ENCODE peak calls at places on chromosomes 16 and 17, in five cellular contexts. J, Q, G, T and K are unnamed samples.

GRCh38 chr16:27245276-27246231 is 23.0 kb downstream of the NSMCE1 start:
- DNase-seq in Q (no peak), G (no peak), T (peak; percentile 98), J (no peak), K (no peak)

GRCh38 chr16:88454315-88455057 is 1.4 kb downstream of the ZFPM1 start:
- DNase-seq in Q (peak; percentile 44), G (peak; percentile 29), T (peak; percentile 21), J (no peak), K (peak; percentile 65)

GRCh38 chr17:42817866-42818265 is 6.2 kb downstream of the BECN1 start:
- DNase-seq in J (no peak), T (peak; percentile 76), G (no peak), Q (no peak), K (no peak)

GRCh38 chr17:7548585-7549400 is at the start of gene TNFSF12:
- DNase-seq in T (no peak), G (no peak), Q (peak; percentile 58), J (no peak), K (peak; percentile 27)

GRCh38 chr17:81120695-81121621 is 44.3 kb upstream of the PVALEF start:
- DNase-seq in J (no peak), Q (no peak), T (no peak), G (no peak), K (no peak)

GRCh38 chr16:15510992-15511391 is 76.6 kb downstream of the BMERB1 start:
- DNase-seq in Q (no peak), G (no peak), J (no peak), T (no peak), K (no peak)

GRCh38 chr17:28365487-28365886 is 488 bp upstream of the SEBOX start:
- DNase-seq in Q (no peak), G (no peak), T (no peak), J (no peak), K (no peak)

GRCh38 chr17:964881-965280 is 14.7 kb downstream of the NXN start:
- DNase-seq in Q (peak; percentile 59), J (no peak), G (no peak), T (peak; percentile 21), K (peak; percentile 64)

GRCh38 chr17:80720624-80721577 is 176.3 kb downstream of the RPTOR start:
- DNase-seq in G (no peak), J (no peak), T (peak; percentile 92), Q (no peak), K (peak; percentile 90)

GRCh38 chr17:9115446-9116265 is 94.3 kb downstream of the NTN1 start:
- DNase-seq in J (no peak), Q (peak; percentile 33), G (no peak), T (peak; percentile 56), K (peak; percentile 3)

GRCh38 chr17:1179635-1180433 is at the start of gene ABR:
- DNase-seq in G (peak; percentile 55), Q (peak; percentile 79), J (no peak), T (peak; percentile 32), K (peak; percentile 49)

GRCh38 chr17:33166472-33166871 is 126.6 kb downstream of the ASIC2 start:
- DNase-seq in G (no peak), Q (no peak), T (no peak), J (no peak), K (no peak)

GRCh38 chr17:28371245-28372202 is at the start of gene SARM1:
- DNase-seq in T (peak; percentile 81), G (peak; percentile 73), Q (peak; percentile 95), J (peak; percentile 94), K (peak; percentile 98)

GRCh38 chr16:2821483-2822157 is 4.6 kb downstream of the PRSS21 start:
- DNase-seq in J (no peak), G (no peak), T (no peak), Q (no peak), K (no peak)

GRCh38 chr16:70770291-70770967 is 30.5 kb downstream of the VAC14 start:
- DNase-seq in Q (peak; percentile 16), G (no peak), J (no peak), T (no peak), K (no peak)

GRCh38 chr17:77254961-77255741 is 114.4 kb downstream of the SEC14L1 start:
- DNase-seq in Q (no peak), G (no peak), T (peak; percentile 86), J (no peak), K (peak; percentile 87)

GRCh38 chr17:45314761-45315549 is 1.9 kb downstream of the MAP3K14 start:
- DNase-seq in T (no peak), G (peak; percentile 54), Q (no peak), J (no peak), K (no peak)

GRCh38 chr16:85709766-85710423 is 21.1 kb upstream of the GINS2 start:
- DNase-seq in T (no peak), J (no peak), Q (no peak), G (no peak), K (peak; percentile 92)

GRCh38 chr17:3043737-3044365 is 19.6 kb downstream of the OR1D5 start:
- DNase-seq in G (no peak), Q (no peak), T (no peak), J (no peak), K (peak; percentile 46)

GRCh38 chr16:85146922-85147651 is 34.8 kb upstream of the CIBAR2 start:
- DNase-seq in G (no peak), Q (no peak), T (no peak), J (no peak), K (no peak)

GRCh38 chr17:13395346-13395745 is 206.4 kb downstream of the HS3ST3A1 start:
- DNase-seq in J (no peak), T (peak; percentile 58), Q (no peak), G (no peak), K (no peak)

GRCh38 chr17:73393962-73394361 is 82.2 kb upstream of the CDC42EP4 start:
- DNase-seq in T (peak; percentile 43), G (no peak), Q (no peak), J (no peak), K (peak; percentile 42)

GRCh38 chr17:67801626-67802175 is 23.6 kb upstream of the BPTF start:
- DNase-seq in J (no peak), T (no peak), G (no peak), Q (no peak), K (peak; percentile 16)

GRCh38 chr17:50719144-50719923 is at the start of gene LUC7L3:
- DNase-seq in T (peak; percentile 94), G (peak; percentile 93), J (peak; percentile 93), Q (peak; percentile 95), K (peak; percentile 98)

GRCh38 chr17:79145548-79145947 is 70.9 kb downstream of the ENGASE start:
- DNase-seq in Q (no peak), G (no peak), J (no peak), T (no peak), K (no peak)

GRCh38 chr17:82384051-82384729 is 12.6 kb downstream of the UTS2R start:
- DNase-seq in G (no peak), J (peak; percentile 17), T (no peak), Q (no peak), K (peak; percentile 34)

GRCh38 chr17:50785126-50785525 is 17.8 kb upstream of the ANKRD40CL start:
- DNase-seq in G (no peak), T (no peak), Q (no peak), J (no peak), K (no peak)

GRCh38 chr17:71709271-71709670 is 411.5 kb upstream of the SOX9 start:
- DNase-seq in T (no peak), Q (no peak), J (no peak), G (no peak), K (peak; percentile 89)

GRCh38 chr17:27296427-27296979 is 2.6 kb downstream of the WSB1 start:
- DNase-seq in T (peak; percentile 83), Q (no peak), J (no peak), G (no peak), K (no peak)

GRCh38 chr17:16889088-16889465 is 82.8 kb downstream of the TNFRSF13B start:
- DNase-seq in Q (no peak), J (no peak), T (no peak), G (no peak), K (no peak)

GRCh38 chr17:18066866-18067265 is 20.9 kb upstream of the DRG2 start:
- DNase-seq in J (no peak), Q (no peak), G (no peak), T (no peak), K (no peak)

GRCh38 chr17:60304502-60304901 is 87.4 kb downstream of the USP32 start:
- DNase-seq in T (no peak), G (no peak), Q (no peak), J (no peak), K (no peak)

GRCh38 chr16:67326472-67327309 is at the start of the genes KCTD19 and LRRC36:
- DNase-seq in J (peak; percentile 62), T (peak; percentile 23), G (peak; percentile 26), Q (peak; percentile 90), K (peak; percentile 85)

GRCh38 chr17:17934214-17934613 is 38.0 kb downstream of the TOM1L2 start:
- DNase-seq in J (no peak), G (no peak), T (no peak), Q (no peak), K (no peak)

GRCh38 chr16:48913384-48913783 is 303.4 kb upstream of the N4BP1 start:
- DNase-seq in J (no peak), G (no peak), T (no peak), Q (no peak), K (no peak)